ENCODE peak calls at places on chromosomes 16 and 17, in nine cellular contexts. K is neural progenitor cell, O is heart left ventricle, B is IMR-90, X is astrocyte, A is colonic mucosa, C is pancreas, M is adipocyte, L is aorta. G is an unnamed sample.
A peak's percentile ranks its signal among the peaks of the same experiment; 100 is the strongest.

GRCh38 chr17:59791603-59792457 is 84.4 kb downstream of the VMP1 start:
- DNase-seq in B (peak; percentile 63), X (peak; percentile 95), C (no peak), K (no peak), L (no peak), A (no peak), O (no peak), M (peak; percentile 48), G (no peak)

GRCh38 chr17:48671697-48672171 is 45.6 kb upstream of the HOXB9 start:
- DNase-seq in B (peak; percentile 67), C (peak; percentile 90), L (peak; percentile 87), A (peak; percentile 93), K (peak; percentile 80), M (peak; percentile 92), O (peak; percentile 78), X (peak; percentile 41), G (peak; percentile 74)

GRCh38 chr16:56636616-56637413 is 1.7 kb upstream of the MT1A start:
- DNase-seq in K (no peak), A (no peak), O (no peak), C (no peak), L (no peak), X (no peak), M (no peak), B (no peak), G (no peak)

GRCh38 chr17:50779747-50780363 is 12.5 kb upstream of the ANKRD40CL start:
- DNase-seq in M (no peak), K (no peak), C (no peak), B (no peak), X (no peak), L (no peak), O (no peak), A (no peak), G (no peak)

GRCh38 chr16:57475711-57476339 is 10.5 kb downstream of the DOK4 start:
- DNase-seq in L (no peak), M (peak; percentile 36), X (peak; percentile 8), A (no peak), B (peak; percentile 33), C (no peak), K (peak; percentile 89), O (no peak), G (no peak)

GRCh38 chr17:53193044-53193443 is 629.7 kb upstream of the KIF2B start:
- DNase-seq in A (no peak), M (no peak), K (no peak), B (no peak), L (no peak), X (no peak), C (no peak), O (no peak), G (no peak)

GRCh38 chr17:57442914-57443571 is 186.7 kb downstream of the MSI2 start:
- DNase-seq in B (no peak), X (peak; percentile 73), O (peak; percentile 46), C (no peak), M (no peak), A (no peak), K (no peak), L (peak; percentile 82), G (no peak)

GRCh38 chr17:31054761-31055160 is 40.0 kb upstream of the NF1 start:
- DNase-seq in M (no peak), X (no peak), L (no peak), B (no peak), O (no peak), C (no peak), K (no peak), A (no peak), G (no peak)

GRCh38 chr16:29170393-29171239 is 185.8 kb downstream of the LAT start:
- DNase-seq in B (no peak), M (no peak), X (no peak), A (no peak), C (no peak), O (no peak), K (no peak), L (peak; percentile 35), G (no peak)

GRCh38 chr17:72515291-72516065 is 394.7 kb downstream of the SOX9 start:
- DNase-seq in X (peak; percentile 82), L (no peak), A (no peak), O (no peak), M (no peak), K (peak; percentile 36), B (peak; percentile 65), C (no peak), G (no peak)
- H3K4me1 ChIP-seq in X (peaks cover 70% of the 10 kb centered on the region), L (no peaks in the 10 kb centered on the region), A (peaks cover 3% of the 10 kb centered on the region), O (peaks cover 27% of the 10 kb centered on the region), M (peaks cover 23% of the 10 kb centered on the region), K (peaks cover 64% of the 10 kb centered on the region), B (peaks cover 26% of the 10 kb centered on the region), C (peaks cover 53% of the 10 kb centered on the region), G (peaks cover 6% of the 10 kb centered on the region)

GRCh38 chr17:76584427-76585047 is 1.1 kb downstream of the ST6GALNAC2 start:
- DNase-seq in K (peak; percentile 60), C (no peak), X (no peak), M (no peak), O (no peak), B (no peak), L (no peak), A (no peak), G (no peak)
- H3K4me3 ChIP-seq in K (peak overlapping the region; percentile 44), C (peak overlapping the region; percentile 35), X (peak overlapping the region; percentile 55), M (peak overlapping the region; percentile 80), O (peak overlapping the region; percentile 81), B (peak overlapping the region; percentile 47), L (peak overlapping the region; percentile 42), A (peak overlapping the region; percentile 69), G (peak overlapping the region; percentile 68)

GRCh38 chr16:21250072-21250923 is 16.8 kb downstream of the ANKS4B start:
- DNase-seq in A (no peak), O (no peak), C (no peak), K (no peak), B (no peak), L (no peak), M (no peak), X (no peak), G (no peak)
- H3K27me3 ChIP-seq in A (no peaks in the 10 kb centered on the region), O (no peaks in the 10 kb centered on the region), C (no peaks in the 10 kb centered on the region), K (no peaks in the 10 kb centered on the region), B (peaks cover 16% of the 10 kb centered on the region), L (peaks cover 1% of the 10 kb centered on the region), M (peaks cover 19% of the 10 kb centered on the region), X (peaks cover 20% of the 10 kb centered on the region), G (no peaks in the 10 kb centered on the region)

GRCh38 chr16:54059319-54059718 is 227.3 kb downstream of the IRX3 start:
- DNase-seq in L (no peak), A (no peak), M (no peak), O (no peak), B (no peak), K (no peak), C (no peak), X (no peak), G (no peak)

GRCh38 chr16:54054237-54054780 is 232.3 kb downstream of the IRX3 start:
- DNase-seq in C (no peak), K (peak; percentile 58), M (no peak), O (no peak), X (no peak), B (no peak), L (no peak), A (no peak), G (no peak)

GRCh38 chr16:54056921-54057320 is 229.7 kb downstream of the IRX3 start:
- DNase-seq in A (no peak), B (no peak), M (no peak), K (no peak), C (no peak), L (no peak), X (no peak), O (no peak), G (no peak)

GRCh38 chr16:54055191-54055590 is 231.4 kb downstream of the IRX3 start:
- DNase-seq in O (no peak), B (no peak), X (no peak), A (no peak), L (no peak), K (no peak), M (no peak), C (no peak), G (no peak)

DNA sequence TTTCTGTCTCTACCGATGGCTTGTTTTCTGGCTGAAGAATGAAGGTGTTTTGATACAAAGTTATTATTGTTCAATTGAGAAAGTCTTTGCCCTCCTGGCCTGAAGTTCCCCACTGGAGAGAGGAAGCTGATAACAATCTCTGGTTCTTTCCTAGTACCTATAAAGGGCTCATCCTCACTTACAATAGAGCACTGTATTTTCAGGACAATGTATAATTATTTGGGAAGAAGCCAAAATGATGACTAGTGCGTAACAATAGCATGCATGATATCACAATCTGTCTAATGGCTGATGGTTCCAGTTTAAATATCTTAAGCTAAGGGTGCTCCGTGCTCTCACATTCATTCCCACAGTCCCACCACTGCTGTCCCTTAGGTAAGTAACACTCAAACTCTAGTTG is 230.7 kb downstream of the IRX3 start:
- DNase-seq in K (no peak), C (no peak), A (no peak), B (peak; percentile 11), O (no peak), M (no peak), L (no peak), X (peak; percentile 13), G (no peak)
- H3K4me1 ChIP-seq in K (peaks cover 31% of the 10 kb centered on the region), C (no peaks in the 10 kb centered on the region), A (no peaks in the 10 kb centered on the region), B (no peaks in the 10 kb centered on the region), O (no peaks in the 10 kb centered on the region), M (no peaks in the 10 kb centered on the region), L (no peaks in the 10 kb centered on the region), X (no peaks in the 10 kb centered on the region), G (no peaks in the 10 kb centered on the region)

DNA sequence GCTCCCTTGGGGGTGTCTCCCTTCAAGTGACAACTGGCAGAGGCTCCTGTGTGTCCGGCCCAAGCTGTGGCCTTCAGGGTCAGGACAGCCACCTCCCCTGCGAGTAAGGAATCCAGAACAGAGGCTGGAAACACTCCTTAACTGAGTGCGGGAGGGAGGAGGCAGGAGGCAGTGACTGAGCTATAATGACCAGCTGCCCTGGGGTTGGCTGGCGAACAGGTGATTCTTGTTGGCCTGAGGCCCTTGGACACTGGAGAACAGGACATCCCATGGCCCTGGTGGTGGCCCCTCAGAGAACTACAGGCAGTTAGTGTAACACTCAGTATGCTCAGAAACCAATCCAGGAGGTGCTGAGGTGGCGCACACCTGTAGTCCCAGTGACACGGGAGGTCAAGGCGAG is 9.4 kb upstream of the SNAI3 start:
- DNase-seq in K (no peak), C (no peak), X (no peak), O (no peak), B (no peak), M (no peak), L (no peak), A (no peak), G (no peak)
- H3K4me3 ChIP-seq in K (no peak overlapping the region), C (no peak overlapping the region), X (no peak overlapping the region), O (no peak overlapping the region), B (no peak overlapping the region), M (no peak overlapping the region), L (no peak overlapping the region), A (no peak overlapping the region), G (no peak overlapping the region)

GRCh38 chr17:79316805-79317204 is 242.2 kb downstream of the ENGASE start:
- DNase-seq in M (no peak), X (no peak), L (no peak), B (no peak), O (no peak), K (no peak), C (no peak), A (no peak), G (no peak)
- H3K27me3 ChIP-seq in M (peaks cover 61% of the 10 kb centered on the region), X (peaks cover under 1% of the 10 kb centered on the region), L (no peaks in the 10 kb centered on the region), B (peaks cover 20% of the 10 kb centered on the region), O (no peaks in the 10 kb centered on the region), K (no peaks in the 10 kb centered on the region), C (no peaks in the 10 kb centered on the region), A (no peaks in the 10 kb centered on the region), G (no peaks in the 10 kb centered on the region)

G was measured in lung.